ENCODE peak calls at places on chromosomes 16 and 17, in six cellular contexts. B is body of pancreas, D is heart left ventricle, U is lower leg skin, W is Peyer's patch, G is upper lobe of left lung. Y is an unnamed sample.

GRCh38 chr16:16021988-16022682 is 72.7 kb downstream of the ABCC1 start:
- DNase-seq in B (peak), G (peak), W (peak), U (peak), D (peak), Y (peak)

GRCh38 chr17:58402047-58402446 is 15.3 kb downstream of the RNF43 start:
- DNase-seq in U (no peak), D (no peak), W (no peak), B (no peak), G (no peak), Y (no peak)

GRCh38 chr17:35709874-35710273 is 21.6 kb upstream of the RASL10B start:
- DNase-seq in U (no peak), B (no peak), G (no peak), W (no peak), D (no peak), Y (no peak)

GRCh38 chr17:49371178-49371834 is 9.3 kb upstream of the ZNF652 start:
- DNase-seq in D (no peak), W (peak), U (no peak), G (no peak), B (no peak), Y (no peak)

GRCh38 chr16:68062910-68063393 is 22.2 kb upstream of the NFATC3 start:
- DNase-seq in G (no peak), W (peak), B (no peak), D (no peak), U (no peak), Y (no peak)

GRCh38 chr17:44149750-44150329 is 8.1 kb downstream of the HROB start:
- DNase-seq in B (no peak), W (no peak), U (no peak), D (no peak), G (no peak), Y (no peak)

GRCh38 chr17:29177871-29178749 is 2.1 kb downstream of the MYO18A start:
- DNase-seq in W (peak), D (no peak), B (peak), U (no peak), G (no peak), Y (no peak)

GRCh38 chr17:38604479-38605229 is 1.1 kb downstream of the SRCIN1 start:
- DNase-seq in B (no peak), U (no peak), G (peak), D (peak), W (no peak), Y (no peak)

GRCh38 chr16:85641776-85642176 is 28.7 kb downstream of the GSE1 start:
- DNase-seq in G (peak), U (no peak), W (peak), B (peak), D (no peak), Y (no peak)

GRCh38 chr16:4801051-4801961 is 1.1 kb downstream of the ROGDI start:
- DNase-seq in B (no peak), W (no peak), U (no peak), D (no peak), G (no peak), Y (no peak)

GRCh38 chr17:73091770-73092517 is 544 bp downstream of the SLC39A11 start:
- DNase-seq in U (no peak), D (no peak), B (peak), G (no peak), W (peak), Y (peak)

GRCh38 chr16:49484454-49484853 is 110.8 kb downstream of the C16orf78 start:
- DNase-seq in W (peak), B (peak), D (peak), U (peak), G (peak), Y (no peak)

GRCh38 chr17:34721326-34721725 is 141.9 kb downstream of the TMEM132E start:
- DNase-seq in B (peak), U (no peak), D (no peak), G (no peak), W (no peak), Y (no peak)

GRCh38 chr17:17492085-17492484 is 4.1 kb downstream of the RASD1 start:
- DNase-seq in U (no peak), G (no peak), B (no peak), D (no peak), W (no peak), Y (no peak)

GRCh38 chr17:2710075-2710803 is 1.3 kb downstream of the CLUH start:
- DNase-seq in D (no peak), B (no peak), G (no peak), U (no peak), W (no peak), Y (no peak)

GRCh38 chr16:69607674-69608073 is 41.9 kb downstream of the NFAT5 start:
- DNase-seq in B (no peak), U (no peak), W (no peak), G (no peak), D (no peak), Y (no peak)
- TF ChIP-seq POLR2A in B (no peak), U (no peak), W (no peak), G (no peak), D (no peak), Y (no peak)

GRCh38 chr16:2514333-2515179 is 804 bp downstream of the ATP6V0C start:
- DNase-seq in U (no peak), D (peak), B (peak), G (peak), W (peak), Y (no peak)
- TF ChIP-seq POLR2A in U (no peak), D (no peak), B (no peak), G (no peak), W (no peak), Y (no peak)

DNA sequence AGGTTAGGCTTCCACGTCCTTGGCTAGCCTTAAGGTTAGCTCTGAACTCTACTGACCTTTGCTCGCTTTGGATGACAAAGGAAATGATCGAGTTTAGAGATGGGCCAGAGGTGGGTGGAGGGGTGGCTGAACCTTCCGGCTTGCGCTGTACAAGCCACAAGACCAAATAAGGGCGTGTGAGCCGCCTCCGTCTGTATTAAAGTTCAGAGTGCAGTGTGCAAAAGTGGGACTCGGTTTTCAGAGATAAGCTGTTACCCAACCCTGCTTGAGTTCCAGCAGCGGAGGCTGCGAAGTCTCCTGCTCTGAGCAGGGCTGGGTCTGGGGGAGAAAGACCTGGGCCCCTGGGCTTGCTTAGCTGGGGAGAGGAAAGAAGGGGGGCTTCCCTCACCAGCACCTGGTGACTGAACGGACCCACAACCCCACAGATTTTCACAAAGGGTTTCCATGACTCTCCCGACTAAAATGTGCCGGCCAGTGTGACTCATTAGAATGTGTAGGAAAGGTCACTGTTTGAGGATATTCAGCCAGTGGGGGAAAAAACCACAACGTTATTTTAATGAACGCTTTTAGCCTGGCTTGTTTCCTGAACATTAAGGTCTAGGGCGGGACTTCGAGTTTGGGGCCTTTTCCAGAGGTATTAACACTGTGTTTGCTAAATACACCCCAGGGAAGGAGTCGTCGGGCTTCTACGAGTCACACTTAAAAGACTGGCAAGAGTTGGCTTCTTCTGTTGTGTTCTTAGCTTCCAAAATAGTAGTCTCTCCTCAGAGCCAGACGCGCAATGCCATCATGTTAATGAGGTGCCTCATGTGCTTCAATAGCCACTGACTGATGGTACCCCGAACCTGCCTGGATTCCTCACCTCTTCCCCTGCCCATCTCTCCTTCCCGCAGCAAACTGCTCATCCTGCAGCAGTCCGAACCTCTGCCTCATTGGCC is 67.0 kb downstream of the CENPV start:
- DNase-seq in G (no peak), B (peak), D (peak), W (peak), U (peak), Y (peak)
- TF ChIP-seq POLR2A in G (no peak), B (no peak), D (peak), W (peak), U (no peak), Y (no peak)

GRCh38 chr16:89921131-89921698 is 1.9 kb upstream of the TUBB3 start:
- DNase-seq in U (no peak), W (no peak), B (no peak), G (no peak), D (no peak), Y (no peak)
- TF ChIP-seq POLR2A in U (no peak), W (no peak), B (no peak), G (no peak), D (no peak), Y (no peak)

GRCh38 chr16:10994571-10994970 is 50.2 kb downstream of the CLEC16A start:
- DNase-seq in W (no peak), D (no peak), B (no peak), U (no peak), G (no peak), Y (no peak)

GRCh38 chr16:10990378-10990777 is 46.0 kb downstream of the CLEC16A start:
- DNase-seq in U (no peak), W (no peak), B (no peak), D (no peak), G (no peak), Y (no peak)

GRCh38 chr16:10992112-10992511 is 47.7 kb downstream of the CLEC16A start:
- DNase-seq in U (no peak), G (no peak), B (no peak), W (no peak), D (no peak), Y (no peak)

GRCh38 chr16:10993649-10994048 is 49.3 kb downstream of the CLEC16A start:
- DNase-seq in G (no peak), U (no peak), D (no peak), W (no peak), B (no peak), Y (no peak)

GRCh38 chr16:10992797-10993196 is 48.4 kb downstream of the CLEC16A start:
- DNase-seq in G (no peak), D (no peak), W (peak), U (no peak), B (no peak), Y (peak)
- TF ChIP-seq POLR2A in G (no peak), D (no peak), W (no peak), U (no peak), B (no peak), Y (no peak)